ENCODE peak calls at places on chromosome 19, in six cellular contexts. H is H1, U is WTC11, D is GM23338, B is K562, A is GM12878. C is an unnamed sample.

GRCh38 chr19:41307954-41308449 is 2.0 kb upstream of the CCDC97 start:
- DNase-seq in H (no peak), U (no peak), D (no peak), B (no peak), A (no peak), C (no peak)

GRCh38 chr19:38194061-38194701 is 29.8 kb downstream of the DPF1 start:
- DNase-seq in H (no peak), U (no peak), D (no peak), B (no peak), A (no peak), C (peak; percentile 49)

GRCh38 chr19:47012620-47013019 is 7.0 kb upstream of the NPAS1 start:
- DNase-seq in H (no peak), U (no peak), D (no peak), B (no peak), A (no peak), C (no peak)

GRCh38 chr19:7988307-7988706 is 17.1 kb downstream of the ELAVL1 start:
- DNase-seq in H (no peak), U (no peak), D (no peak), B (no peak), A (no peak), C (no peak)

GRCh38 chr19:58498316-58499020 is 13.3 kb downstream of the SLC27A5 start:
- DNase-seq in H (no peak), U (no peak), D (no peak), B (peak; percentile 21), A (no peak), C (no peak)

GRCh38 chr19:19040417-19040816 is 7.0 kb downstream of the ARMC6 start:
- DNase-seq in H (no peak), U (no peak), D (no peak), B (no peak), A (no peak), C (peak; percentile 76)

GRCh38 chr19:8831832-8832131 is 322 bp downstream of the ZNF558 start:
- DNase-seq in H (peak; percentile 42), U (no peak), D (peak; percentile 21), B (no peak), A (no peak), C (no peak)

GRCh38 chr19:46299004-46299509 is 2.2 kb downstream of the HIF3A start:
- DNase-seq in H (no peak), U (no peak), D (no peak), B (peak; percentile 7), A (no peak), C (peak; percentile 54)

GRCh38 chr19:19911150-19911549 is 10.4 kb downstream of the ZNF93 start:
- DNase-seq in H (no peak), U (no peak), D (no peak), B (no peak), A (no peak), C (no peak)

GRCh38 chr19:12784871-12785430 is 6.3 kb upstream of the JUNB start:
- DNase-seq in H (no peak), U (no peak), D (no peak), B (no peak), A (no peak), C (no peak)

GRCh38 chr19:50377051-50377441 is 789 bp downstream of the NR1H2 start:
- DNase-seq in H (peak; percentile 83), U (peak; percentile 90), D (peak; percentile 94), B (peak; percentile 89), A (no peak), C (peak; percentile 12)

GRCh38 chr19:524062-524674 is 7.4 kb upstream of the CDC34 start:
- DNase-seq in H (no peak), U (no peak), D (no peak), B (no peak), A (no peak), C (peak; percentile 80)

GRCh38 chr19:51147663-51148062 is 5.6 kb downstream of the SIGLEC7 start:
- DNase-seq in H (no peak), U (no peak), D (no peak), B (peak; percentile 21), A (no peak), C (no peak)

GRCh38 chr19:47186337-47187022 is 44.5 kb downstream of the BBC3 start:
- DNase-seq in H (no peak), U (no peak), D (no peak), B (no peak), A (peak; percentile 89), C (no peak)

GRCh38 chr19:50512112-50512998 is 1.4 kb downstream of the ASPDH start:
- DNase-seq in H (no peak), U (no peak), D (no peak), B (no peak), A (no peak), C (no peak)

GRCh38 chr19:21233691-21234090 is 91.9 kb downstream of the ZNF431 start:
- DNase-seq in H (no peak), U (no peak), D (no peak), B (no peak), A (no peak), C (no peak)

GRCh38 chr19:51034704-51035103 is at the start of gene KLK12:
- DNase-seq in H (no peak), U (no peak), D (no peak), B (no peak), A (no peak), C (no peak)

GRCh38 chr19:1163283-1163933 is 10.7 kb downstream of the SBNO2 start:
- DNase-seq in H (no peak), U (no peak), D (no peak), B (no peak), A (no peak), C (no peak)

GRCh38 chr19:19661675-19662251 is 1.7 kb downstream of the ATP13A1 start:
- DNase-seq in H (peak; percentile 30), U (no peak), D (no peak), B (peak; percentile 51), A (peak; percentile 93), C (peak; percentile 66)

GRCh38 chr19:39926170-39926755 is 8.2 kb downstream of the FCGBP start:
- DNase-seq in H (no peak), U (no peak), D (no peak), B (no peak), A (no peak), C (no peak)

GRCh38 chr19:58380037-58380735 is 644 bp downstream of the ZNF837 start:
- DNase-seq in H (no peak), U (no peak), D (no peak), B (no peak), A (no peak), C (peak; percentile 83)

GRCh38 chr19:33379151-33379829 is 5.8 kb downstream of the CEBPG start:
- DNase-seq in H (no peak), U (no peak), D (no peak), B (no peak), A (no peak), C (no peak)

GRCh38 chr19:17607936-17608335 is 52.5 kb downstream of the COLGALT1 start:
- DNase-seq in H (no peak), U (no peak), D (no peak), B (no peak), A (no peak), C (no peak)

GRCh38 chr19:17614476-17614875 is 59.0 kb downstream of the COLGALT1 start:
- DNase-seq in H (no peak), U (no peak), D (no peak), B (no peak), A (no peak), C (no peak)

GRCh38 chr19:17606786-17607185 is 51.3 kb downstream of the COLGALT1 start:
- DNase-seq in H (peak; percentile 72), U (peak; percentile 44), D (peak; percentile 67), B (peak; percentile 41), A (no peak), C (no peak)

GRCh38 chr19:17611462-17612244 is 56.2 kb downstream of the COLGALT1 start:
- DNase-seq in H (no peak), U (no peak), D (no peak), B (no peak), A (no peak), C (no peak)

GRCh38 chr19:17610384-17610783 is 54.9 kb downstream of the COLGALT1 start:
- DNase-seq in H (no peak), U (no peak), D (peak; percentile 70), B (peak; percentile 77), A (no peak), C (peak; percentile 37)
- TF ChIP-seq CREB1 in H (no peak), U (no peak), D (no peak), B (no peak), A (no peak), C (no peak)

GRCh38 chr19:36140289-36141038 is 598 bp downstream of the CAPNS1 start:
- DNase-seq in H (peak; percentile 72), U (peak; percentile 60), D (peak; percentile 86), B (peak; percentile 83), A (no peak), C (peak; percentile 53)
- TF ChIP-seq CREB1 in H (no peak), U (no peak), D (peak; percentile 60), B (no peak), A (no peak), C (no peak)

GRCh38 chr19:56120002-56120370 is 1.1 kb downstream of the ZNF787 start:
- DNase-seq in H (no peak), U (no peak), D (no peak), B (no peak), A (no peak), C (no peak)

GRCh38 chr19:56120371-56121179 is 520 bp downstream of the ZNF787 start:
- DNase-seq in H (peak; percentile 73), U (peak; percentile 52), D (peak; percentile 67), B (peak; percentile 89), A (no peak), C (peak; percentile 86)

GRCh38 chr19:56117889-56118288 is 3.2 kb downstream of the ZNF787 start:
- DNase-seq in H (no peak), U (no peak), D (no peak), B (no peak), A (no peak), C (no peak)

GRCh38 chr19:56118666-56119584 is 2.2 kb downstream of the ZNF787 start:
- DNase-seq in H (no peak), U (no peak), D (no peak), B (no peak), A (no peak), C (no peak)

DNA sequence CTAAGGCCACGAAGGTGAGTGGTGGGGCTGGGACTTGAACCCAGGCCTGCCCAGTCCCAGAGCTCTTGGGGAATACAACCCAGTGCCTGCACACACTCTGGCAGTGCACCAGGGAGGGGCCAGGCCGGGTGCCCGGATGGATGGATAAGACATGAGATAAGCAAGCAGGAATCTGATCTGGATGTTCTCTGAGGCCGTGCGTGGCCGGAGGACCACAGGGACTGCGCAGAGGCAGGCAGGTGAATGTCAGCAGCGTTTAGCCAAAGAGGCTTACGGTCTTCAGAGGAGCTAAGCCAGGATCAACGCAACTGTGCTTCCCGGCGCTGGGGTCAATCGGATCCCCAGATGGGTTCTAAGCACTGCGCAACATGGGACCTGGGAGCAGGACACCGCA is 1.5 kb downstream of the ZNF787 start:
- DNase-seq in H (no peak), U (no peak), D (no peak), B (peak; percentile 42), A (no peak), C (peak; percentile 35)
- TF ChIP-seq CREB1 in H (no peak), U (no peak), D (no peak), B (no peak), A (no peak), C (no peak)

DNA sequence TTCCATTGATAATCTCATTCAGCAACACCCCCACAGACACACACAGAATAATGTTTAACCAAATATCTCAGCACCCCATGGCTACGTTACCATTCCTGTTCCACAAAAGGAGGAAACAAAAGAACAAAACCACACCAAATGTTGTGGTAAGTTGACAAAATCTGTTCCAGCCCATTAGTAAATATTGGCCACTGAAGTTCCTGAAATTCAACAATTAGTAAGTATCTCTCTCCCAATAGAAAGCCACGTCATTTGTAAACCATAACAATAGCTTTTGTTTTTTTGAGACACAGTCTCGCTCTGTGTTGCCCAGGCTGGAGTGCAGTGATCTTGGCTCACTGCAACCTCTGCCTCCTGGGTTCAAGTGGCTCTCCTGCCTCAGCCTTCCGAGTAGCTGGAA is 2.3 kb upstream of the FCAR start:
- DNase-seq in H (no peak), U (no peak), D (no peak), B (no peak), A (no peak), C (no peak)
- TF ChIP-seq CREB1 in H (no peak), U (no peak), D (no peak), B (no peak), A (no peak), C (no peak)

C was measured in HepG2.